ENCODE peak calls at places on chromosomes 6 and 20, in four cellular contexts. E, S, V and Q are unnamed samples.

GRCh38 chr6:27251672-27252251 is 4.3 kb downstream of the PRSS16 start:
- DNase-seq in E (peak), V (peak), S (peak), Q (peak)

GRCh38 chr6:6648659-6649343 is 60.3 kb downstream of the LY86 start:
- DNase-seq in S (no peak), E (no peak), V (no peak), Q (no peak)

GRCh38 chr6:17621003-17621402 is 20.9 kb downstream of the FAM8A1 start:
- DNase-seq in E (no peak), S (no peak), V (no peak), Q (no peak)

GRCh38 chr6:75934643-75935472 is 137.6 kb downstream of the IMPG1 start:
- DNase-seq in V (peak), E (no peak), S (peak), Q (peak)

GRCh38 chr6:168418631-168419250 is 22.2 kb upstream of the SMOC2 start:
- DNase-seq in E (no peak), S (no peak), V (no peak), Q (no peak)

GRCh38 chr20:59402697-59403096 is 102.3 kb downstream of the EDN3 start:
- DNase-seq in V (no peak), E (no peak), S (peak), Q (no peak)

GRCh38 chr20:42530855-42531674 is 658.6 kb downstream of the PTPRT start:
- DNase-seq in E (no peak), V (no peak), S (peak), Q (no peak)

GRCh38 chr6:149137594-149137993 is 179.9 kb upstream of the TAB2 start:
- DNase-seq in S (no peak), E (no peak), V (no peak), Q (no peak)

GRCh38 chr20:62710886-62711702 is 2.5 kb downstream of the NTSR1 start:
- DNase-seq in E (no peak), V (peak), S (no peak), Q (no peak)